ENCODE peak calls at places on chromosomes 3 and 15, in four cellular contexts. R is EL, P is AG20443, X is HEK293T. Z is an unnamed sample.

GRCh38 chr15:43534897-43535296 is 17.5 kb downstream of the MAP1A start:
- DNase-seq in R (no peak), P (peak; percentile 3), X (no peak), Z (no peak)

GRCh38 chr3:146498002-146498736 is 28.8 kb upstream of the PLSCR2 start:
- DNase-seq in R (no peak), P (no peak), X (no peak), Z (no peak)

GRCh38 chr3:138642226-138642926 is 33.8 kb downstream of the FAIM start:
- DNase-seq in R (no peak), P (no peak), X (no peak), Z (no peak)

GRCh38 chr15:78311292-78311691 is 11.9 kb upstream of the SKIC8 start:
- DNase-seq in R (no peak), P (no peak), X (no peak), Z (no peak)

GRCh38 chr3:192130534-192131132 is 596.7 kb downstream of the FGF12 start:
- DNase-seq in R (peak; percentile 47), P (peak; percentile 32), X (peak; percentile 44), Z (no peak)

GRCh38 chr15:63338170-63338569 is 43.5 kb downstream of the CA12 start:
- DNase-seq in R (peak; percentile 40), P (peak; percentile 47), X (no peak), Z (no peak)

GRCh38 chr3:156577731-156578130 is 22.8 kb upstream of the SSR3 start:
- DNase-seq in R (peak; percentile 62), P (peak; percentile 28), X (no peak), Z (no peak)

GRCh38 chr3:176172430-176172954 is 1024.8 kb downstream of the TBL1XR1 start:
- DNase-seq in R (no peak), P (no peak), X (no peak), Z (no peak)

GRCh38 chr15:63497642-63498100 is 6.7 kb upstream of the USP3 start:
- DNase-seq in R (no peak), P (no peak), X (no peak), Z (no peak)

GRCh38 chr15:70555713-70556112 is 207.6 kb downstream of the UACA start:
- DNase-seq in R (no peak), P (no peak), X (no peak), Z (no peak)